ENCODE peak calls at places on chromosomes 6 and 20, in eight cellular contexts. Z, A, J, B, R, H, D and Q are unnamed samples.

GRCh38 chr6:5671162-5671561 is 335.6 kb downstream of the NRN1 start:
- DNase-seq in Z (peak), A (peak), J (no peak), B (peak), R (peak), H (no peak), D (no peak), Q (peak)

GRCh38 chr20:57621426-57622200 is 1.4 kb upstream of the ZBP1 start:
- DNase-seq in Z (no peak), A (no peak), J (no peak), B (no peak), R (peak), H (no peak), D (no peak), Q (no peak)

GRCh38 chr6:152356659-152357058 is 280.5 kb downstream of the SYNE1 start:
- DNase-seq in Z (peak), A (peak), J (peak), B (no peak), R (peak), H (no peak), D (no peak), Q (peak)

GRCh38 chr6:13536796-13537526 is 37.4 kb upstream of the SIRT5 start:
- DNase-seq in Z (no peak), A (peak), J (no peak), B (no peak), R (no peak), H (no peak), D (no peak), Q (peak)

GRCh38 chr20:60062431-60063336 is 104.5 kb downstream of the CDH26 start:
- DNase-seq in Z (peak), A (peak), J (no peak), B (peak), R (peak), H (no peak), D (peak), Q (peak)

GRCh38 chr6:7173843-7174503 is 66.2 kb downstream of the RREB1 start:
- DNase-seq in Z (no peak), A (no peak), J (peak), B (no peak), R (no peak), H (no peak), D (no peak), Q (no peak)

GRCh38 chr6:87741001-87741650 is 39.1 kb upstream of the AKIRIN2 start:
- DNase-seq in Z (no peak), A (no peak), J (no peak), B (no peak), R (no peak), H (no peak), D (no peak), Q (no peak)

GRCh38 chr6:139336488-139336887 is 38.0 kb downstream of the CITED2 start:
- DNase-seq in Z (peak), A (peak), J (no peak), B (no peak), R (no peak), H (peak), D (no peak), Q (peak)

GRCh38 chr6:127291495-127291894 is 24.8 kb downstream of the RNF146 start:
- DNase-seq in Z (no peak), A (no peak), J (no peak), B (no peak), R (no peak), H (no peak), D (no peak), Q (no peak)

GRCh38 chr6:54595844-54596243 is 250.7 kb upstream of the FAM83B start:
- DNase-seq in Z (peak), A (peak), J (no peak), B (no peak), R (peak), H (no peak), D (no peak), Q (peak)

GRCh38 chr20:57652865-57653545 is 32.8 kb upstream of the ZBP1 start:
- DNase-seq in Z (no peak), A (no peak), J (no peak), B (peak), R (no peak), H (peak), D (no peak), Q (no peak)

GRCh38 chr6:98516869-98517268 is 317.5 kb upstream of the POU3F2 start:
- DNase-seq in Z (no peak), A (no peak), J (peak), B (no peak), R (no peak), H (no peak), D (peak), Q (no peak)

GRCh38 chr6:25652007-25652515 is at the start of gene SCGN:
- DNase-seq in Z (peak), A (peak), J (peak), B (no peak), R (peak), H (peak), D (peak), Q (peak)

GRCh38 chr20:50281831-50282591 is 91.4 kb downstream of the CEBPB start:
- DNase-seq in Z (no peak), A (no peak), J (peak), B (no peak), R (no peak), H (no peak), D (no peak), Q (no peak)

GRCh38 chr6:22717906-22718305 is 148.5 kb downstream of the HDGFL1 start:
- DNase-seq in Z (no peak), A (no peak), J (no peak), B (peak), R (no peak), H (peak), D (no peak), Q (no peak)

GRCh38 chr6:146028250-146028789 is 542 bp upstream of the GRM1 start:
- DNase-seq in Z (peak), A (peak), J (peak), B (no peak), R (peak), H (peak), D (peak), Q (peak)

GRCh38 chr20:62653373-62653772 is 11.1 kb downstream of the SLCO4A1 start:
- DNase-seq in Z (no peak), A (no peak), J (no peak), B (no peak), R (no peak), H (no peak), D (no peak), Q (no peak)

GRCh38 chr20:62651285-62652021 is 9.2 kb downstream of the SLCO4A1 start:
- DNase-seq in Z (peak), A (no peak), J (no peak), B (peak), R (peak), H (peak), D (no peak), Q (peak)

GRCh38 chr20:62652051-62652893 is 10.0 kb downstream of the SLCO4A1 start:
- DNase-seq in Z (peak), A (peak), J (peak), B (peak), R (peak), H (peak), D (peak), Q (peak)

GRCh38 chr20:62653951-62654685 is 11.8 kb downstream of the SLCO4A1 start:
- DNase-seq in Z (no peak), A (no peak), J (no peak), B (no peak), R (no peak), H (no peak), D (no peak), Q (no peak)

DNA sequence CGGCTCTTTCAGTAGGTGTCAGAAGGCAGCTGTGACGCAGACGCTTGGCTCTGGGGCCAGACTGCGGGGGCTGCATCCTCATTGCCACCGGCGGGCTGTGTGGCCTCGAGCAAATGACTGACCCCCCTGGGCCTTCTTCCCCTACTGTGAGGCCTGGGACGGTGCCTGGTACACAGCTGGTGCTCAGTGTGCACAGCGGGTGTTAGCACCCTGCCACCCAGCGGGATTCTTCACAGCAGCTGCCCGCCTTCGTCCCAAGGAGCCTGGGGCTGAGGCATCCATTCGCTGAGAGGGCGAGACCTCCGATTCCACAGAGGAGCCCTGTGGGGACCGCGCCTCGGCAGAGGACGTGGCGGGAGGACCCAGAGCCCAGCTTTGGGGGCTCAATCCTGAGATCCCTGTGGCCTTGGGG is 10.6 kb downstream of the SLCO4A1 start:
- DNase-seq in Z (no peak), A (no peak), J (no peak), B (peak), R (no peak), H (no peak), D (no peak), Q (no peak)
- H3K4me3 ChIP-seq in Z (no peak), A (no peak), J (no peak), B (peak), R (peak), H (no peak), D (no peak), Q (no peak)

GRCh38 chr20:41031243-41031619 is 2.6 kb downstream of the TOP1 start:
- DNase-seq in Z (no peak), A (no peak), J (no peak), B (no peak), R (no peak), H (no peak), D (no peak), Q (no peak)
- H3K4me3 ChIP-seq in Z (peak), A (peak), J (peak), B (peak), R (peak), H (peak), D (peak), Q (peak)

GRCh38 chr20:25048519-25048952 is 9.4 kb downstream of the ACSS1 start:
- DNase-seq in Z (no peak), A (no peak), J (no peak), B (peak), R (no peak), H (peak), D (no peak), Q (no peak)

GRCh38 chr20:25047766-25048165 is 10.2 kb downstream of the ACSS1 start:
- DNase-seq in Z (no peak), A (no peak), J (no peak), B (no peak), R (no peak), H (peak), D (no peak), Q (no peak)

GRCh38 chr20:25050501-25051350 is 7.2 kb downstream of the ACSS1 start:
- DNase-seq in Z (no peak), A (no peak), J (no peak), B (peak), R (no peak), H (peak), D (no peak), Q (no peak)

GRCh38 chr20:25050082-25050481 is 7.9 kb downstream of the ACSS1 start:
- DNase-seq in Z (no peak), A (no peak), J (no peak), B (peak), R (no peak), H (peak), D (no peak), Q (no peak)

GRCh38 chr20:25049261-25050060 is 8.5 kb downstream of the ACSS1 start:
- DNase-seq in Z (no peak), A (no peak), J (no peak), B (peak), R (no peak), H (peak), D (no peak), Q (no peak)
- H3K4me3 ChIP-seq in Z (no peak), A (no peak), J (no peak), B (no peak), R (no peak), H (no peak), D (no peak), Q (no peak)

GRCh38 chr6:103908898-103909297 is 950.8 kb downstream of the HACE1 start:
- DNase-seq in Z (no peak), A (no peak), J (no peak), B (no peak), R (no peak), H (no peak), D (no peak), Q (no peak)

DNA sequence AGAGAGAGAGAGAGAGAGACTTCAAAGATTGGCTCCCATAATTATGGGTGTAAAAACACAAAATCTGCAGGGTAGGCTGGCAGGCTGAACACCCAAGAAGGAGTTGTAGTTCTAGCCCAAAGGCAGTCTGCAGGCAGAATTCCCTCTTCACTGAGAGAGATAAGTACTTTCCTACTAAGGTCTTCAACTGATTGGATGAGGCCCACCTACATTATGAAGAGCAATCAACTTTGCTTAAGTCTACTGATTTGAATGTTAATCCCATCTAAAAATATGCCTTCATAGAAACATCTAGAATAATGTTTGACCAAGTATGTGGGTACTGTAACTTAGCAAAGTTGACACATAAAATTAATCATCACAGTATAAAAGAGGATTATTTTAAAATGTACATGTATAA is 949.7 kb downstream of the HACE1 start:
- DNase-seq in Z (no peak), A (no peak), J (no peak), B (no peak), R (no peak), H (no peak), D (no peak), Q (no peak)
- H3K4me3 ChIP-seq in Z (no peak), A (no peak), J (no peak), B (no peak), R (no peak), H (no peak), D (no peak), Q (no peak)

GRCh38 chr20:35447082-35447789 is 8.2 kb upstream of the CEP250 start:
- DNase-seq in Z (peak), A (peak), J (peak), B (peak), R (peak), H (peak), D (peak), Q (peak)
- H3K4me3 ChIP-seq in Z (peak), A (peak), J (peak), B (peak), R (peak), H (peak), D (peak), Q (peak)

DNA sequence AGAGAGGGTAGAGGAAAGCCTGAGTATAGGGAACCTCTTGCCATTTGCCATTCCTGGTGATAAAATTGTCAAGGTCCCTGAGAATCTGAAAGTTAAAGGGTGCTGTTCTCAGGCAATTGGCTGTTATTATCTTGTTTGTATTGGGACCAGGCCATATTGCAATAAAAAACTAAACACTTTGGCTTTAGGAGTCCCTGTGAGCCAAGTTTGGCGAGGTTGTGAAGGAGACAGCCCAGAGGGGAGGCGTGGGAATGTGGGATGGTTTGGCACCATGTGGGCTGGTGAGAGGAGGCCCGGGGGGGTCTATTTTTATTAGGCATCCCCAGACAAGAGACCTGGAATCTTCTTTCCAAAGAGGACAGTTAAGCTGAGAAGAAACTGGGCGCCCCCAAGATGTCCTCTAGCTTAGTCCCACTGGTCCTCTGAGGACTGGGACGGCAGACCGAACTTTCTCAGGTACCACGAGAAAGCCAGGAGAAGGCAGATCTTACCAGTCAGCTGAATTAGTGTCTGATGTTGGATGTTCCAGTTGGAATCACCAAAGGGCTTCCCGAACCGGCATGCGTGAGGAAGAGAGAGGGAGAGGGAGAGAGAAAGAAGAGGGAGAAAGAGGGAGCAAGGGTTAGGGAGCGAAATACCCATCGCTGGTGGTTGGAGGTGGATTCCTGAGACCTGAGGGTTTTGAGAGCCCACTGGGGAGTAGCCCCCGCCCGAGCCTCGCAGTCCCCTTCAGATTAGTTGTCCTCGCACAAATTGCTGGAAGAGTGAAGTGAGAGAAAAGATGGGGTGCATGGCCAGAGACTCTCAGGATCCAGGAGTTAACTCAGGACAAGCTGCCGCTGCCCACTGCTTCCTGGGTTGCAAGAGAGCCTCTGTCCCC is 24.4 kb downstream of the DYNLT1 start:
- DNase-seq in Z (no peak), A (no peak), J (no peak), B (no peak), R (no peak), H (peak), D (no peak), Q (no peak)
- H3K4me3 ChIP-seq in Z (no peak), A (no peak), J (no peak), B (no peak), R (no peak), H (no peak), D (no peak), Q (no peak)